ENCODE peak calls at places on chromosomes 12 and 14, in seven cellular contexts. One of them, this sample, is unnamed.

GRCh38 chr14:99708449-99708848 is 24.4 kb downstream of the CYP46A1 start:
- DNase-seq in cardiac fibroblast: no peak
- DNase-seq in RWPE1: no peak
- DNase-seq in body of pancreas: no peak
- DNase-seq in GM12865: no peak
- DNase-seq in heart left ventricle: no peak
- DNase-seq in GM06990: no peak
- DNase-seq in this sample: no peak

GRCh38 chr12:78260976-78261375 is 430.3 kb downstream of the NAV3 start:
- DNase-seq in cardiac fibroblast: no peak
- DNase-seq in RWPE1: no peak
- DNase-seq in body of pancreas: no peak
- DNase-seq in GM12865: no peak
- DNase-seq in heart left ventricle: no peak
- DNase-seq in GM06990: no peak
- DNase-seq in this sample: no peak

GRCh38 chr14:80636071-80636470 is 305.5 kb downstream of the CEP128 start:
- DNase-seq in cardiac fibroblast: peak
- DNase-seq in RWPE1: no peak
- DNase-seq in body of pancreas: no peak
- DNase-seq in GM12865: peak
- DNase-seq in heart left ventricle: no peak
- DNase-seq in GM06990: no peak
- DNase-seq in this sample: no peak

GRCh38 chr14:32090686-32091085 is 13.6 kb downstream of the ARHGAP5 start:
- DNase-seq in cardiac fibroblast: no peak
- DNase-seq in RWPE1: no peak
- DNase-seq in body of pancreas: no peak
- DNase-seq in GM12865: no peak
- DNase-seq in heart left ventricle: no peak
- DNase-seq in GM06990: no peak
- DNase-seq in this sample: no peak

GRCh38 chr14:74949859-74950572 is 5.4 kb downstream of the PGF start:
- DNase-seq in cardiac fibroblast: no peak
- DNase-seq in RWPE1: no peak
- DNase-seq in body of pancreas: no peak
- DNase-seq in GM12865: no peak
- DNase-seq in heart left ventricle: no peak
- DNase-seq in GM06990: no peak
- DNase-seq in this sample: no peak

GRCh38 chr12:129550353-129550752 is 353.5 kb downstream of the TMEM132D start:
- DNase-seq in cardiac fibroblast: no peak
- DNase-seq in RWPE1: no peak
- DNase-seq in body of pancreas: peak
- DNase-seq in GM12865: no peak
- DNase-seq in heart left ventricle: no peak
- DNase-seq in GM06990: no peak
- DNase-seq in this sample: no peak

GRCh38 chr14:74960702-74961101 is 5.3 kb upstream of the PGF start:
- DNase-seq in cardiac fibroblast: no peak
- DNase-seq in RWPE1: no peak
- DNase-seq in body of pancreas: no peak
- DNase-seq in GM12865: no peak
- DNase-seq in heart left ventricle: no peak
- DNase-seq in GM06990: no peak
- DNase-seq in this sample: no peak

GRCh38 chr14:50599700-50600444 is 39.9 kb downstream of the ATL1 start:
- DNase-seq in cardiac fibroblast: peak
- DNase-seq in RWPE1: peak
- DNase-seq in body of pancreas: peak
- DNase-seq in GM12865: peak
- DNase-seq in heart left ventricle: no peak
- DNase-seq in GM06990: peak
- DNase-seq in this sample: peak

GRCh38 chr14:103509864-103510263 is 12.8 kb downstream of the CKB start:
- DNase-seq in cardiac fibroblast: no peak
- DNase-seq in RWPE1: no peak
- DNase-seq in body of pancreas: no peak
- DNase-seq in GM12865: no peak
- DNase-seq in heart left ventricle: no peak
- DNase-seq in GM06990: no peak
- DNase-seq in this sample: no peak

GRCh38 chr14:74881425-74882102 is at the start of gene DLST:
- DNase-seq in cardiac fibroblast: peak
- DNase-seq in RWPE1: peak
- DNase-seq in body of pancreas: peak
- DNase-seq in GM12865: peak
- DNase-seq in heart left ventricle: peak
- DNase-seq in GM06990: peak
- DNase-seq in this sample: peak

GRCh38 chr14:92677087-92677668 is 71.2 kb downstream of the LGMN start:
- DNase-seq in cardiac fibroblast: no peak
- DNase-seq in RWPE1: no peak
- DNase-seq in body of pancreas: no peak
- DNase-seq in GM12865: peak
- DNase-seq in heart left ventricle: no peak
- DNase-seq in GM06990: peak
- DNase-seq in this sample: peak

GRCh38 chr14:50089213-50089612 is 27.2 kb downstream of the VCPKMT start:
- DNase-seq in cardiac fibroblast: no peak
- DNase-seq in RWPE1: no peak
- DNase-seq in body of pancreas: no peak
- DNase-seq in GM12865: no peak
- DNase-seq in heart left ventricle: no peak
- DNase-seq in GM06990: no peak
- DNase-seq in this sample: no peak

GRCh38 chr14:103188691-103189480 is 65.6 kb downstream of the TNFAIP2 start:
- DNase-seq in cardiac fibroblast: peak
- DNase-seq in RWPE1: no peak
- DNase-seq in body of pancreas: no peak
- DNase-seq in GM12865: peak
- DNase-seq in heart left ventricle: peak
- DNase-seq in GM06990: peak
- DNase-seq in this sample: peak

GRCh38 chr14:52325126-52325525 is 11.0 kb downstream of the PTGER2 start:
- DNase-seq in cardiac fibroblast: no peak
- DNase-seq in RWPE1: no peak
- DNase-seq in body of pancreas: peak
- DNase-seq in GM12865: peak
- DNase-seq in heart left ventricle: no peak
- DNase-seq in GM06990: peak
- DNase-seq in this sample: peak

GRCh38 chr14:94598816-94599655 is 13.2 kb upstream of the SERPINA3 start:
- DNase-seq in cardiac fibroblast: peak
- DNase-seq in RWPE1: peak
- DNase-seq in body of pancreas: peak
- DNase-seq in GM12865: no peak
- DNase-seq in heart left ventricle: no peak
- DNase-seq in GM06990: no peak
- DNase-seq in this sample: no peak

GRCh38 chr12:88399811-88400210 is 180.5 kb downstream of the KITLG start:
- DNase-seq in cardiac fibroblast: no peak
- DNase-seq in RWPE1: no peak
- DNase-seq in body of pancreas: no peak
- DNase-seq in GM12865: no peak
- DNase-seq in heart left ventricle: no peak
- DNase-seq in GM06990: no peak
- DNase-seq in this sample: no peak

GRCh38 chr14:64952598-64953309 is 10.2 kb upstream of the GPX2 start:
- DNase-seq in cardiac fibroblast: no peak
- DNase-seq in RWPE1: no peak
- DNase-seq in body of pancreas: no peak
- DNase-seq in GM12865: peak
- DNase-seq in heart left ventricle: no peak
- DNase-seq in GM06990: peak
- DNase-seq in this sample: peak

GRCh38 chr14:39033371-39033770 is 69.7 kb downstream of the SEC23A start:
- DNase-seq in cardiac fibroblast: no peak
- DNase-seq in RWPE1: no peak
- DNase-seq in body of pancreas: no peak
- DNase-seq in GM12865: no peak
- DNase-seq in heart left ventricle: no peak
- DNase-seq in GM06990: no peak
- DNase-seq in this sample: no peak

GRCh38 chr14:77032483-77032853 is 4.0 kb upstream of the IRF2BPL start:
- DNase-seq in cardiac fibroblast: no peak
- DNase-seq in RWPE1: no peak
- DNase-seq in body of pancreas: no peak
- DNase-seq in GM12865: no peak
- DNase-seq in heart left ventricle: no peak
- DNase-seq in GM06990: no peak
- DNase-seq in this sample: no peak

GRCh38 chr12:56001446-56002100 is 4.5 kb downstream of the SUOX start:
- DNase-seq in cardiac fibroblast: no peak
- DNase-seq in RWPE1: no peak
- DNase-seq in body of pancreas: no peak
- DNase-seq in GM12865: no peak
- DNase-seq in heart left ventricle: no peak
- DNase-seq in GM06990: no peak
- DNase-seq in this sample: no peak

GRCh38 chr14:71438684-71439083 is 493.5 kb upstream of the RGS6 start:
- DNase-seq in cardiac fibroblast: peak
- DNase-seq in RWPE1: no peak
- DNase-seq in body of pancreas: peak
- DNase-seq in GM12865: no peak
- DNase-seq in heart left ventricle: no peak
- DNase-seq in GM06990: no peak
- DNase-seq in this sample: no peak

GRCh38 chr12:48956279-48957140 is 777 bp downstream of the ARF3 start:
- DNase-seq in cardiac fibroblast: peak
- DNase-seq in RWPE1: peak
- DNase-seq in body of pancreas: peak
- DNase-seq in GM12865: peak
- DNase-seq in heart left ventricle: peak
- DNase-seq in GM06990: no peak
- DNase-seq in this sample: peak

GRCh38 chr12:77590306-77590705 is 240.4 kb upstream of the NAV3 start:
- DNase-seq in cardiac fibroblast: no peak
- DNase-seq in RWPE1: no peak
- DNase-seq in body of pancreas: no peak
- DNase-seq in GM12865: no peak
- DNase-seq in heart left ventricle: no peak
- DNase-seq in GM06990: no peak
- DNase-seq in this sample: no peak

GRCh38 chr12:62618948-62619347 is 152.3 kb downstream of the MON2 start:
- DNase-seq in cardiac fibroblast: no peak
- DNase-seq in RWPE1: no peak
- DNase-seq in body of pancreas: no peak
- DNase-seq in GM12865: no peak
- DNase-seq in heart left ventricle: no peak
- DNase-seq in GM06990: no peak
- DNase-seq in this sample: no peak

GRCh38 chr12:62618319-62618718 is 151.7 kb downstream of the MON2 start:
- DNase-seq in cardiac fibroblast: no peak
- DNase-seq in RWPE1: no peak
- DNase-seq in body of pancreas: no peak
- DNase-seq in GM12865: no peak
- DNase-seq in heart left ventricle: no peak
- DNase-seq in GM06990: no peak
- DNase-seq in this sample: no peak

GRCh38 chr12:62621239-62621638 is 154.6 kb downstream of the MON2 start:
- DNase-seq in cardiac fibroblast: no peak
- DNase-seq in RWPE1: no peak
- DNase-seq in body of pancreas: no peak
- DNase-seq in GM12865: no peak
- DNase-seq in heart left ventricle: no peak
- DNase-seq in GM06990: no peak
- DNase-seq in this sample: no peak

GRCh38 chr12:62625238-62625637 is 158.6 kb downstream of the MON2 start:
- DNase-seq in cardiac fibroblast: peak
- DNase-seq in RWPE1: no peak
- DNase-seq in body of pancreas: peak
- DNase-seq in GM12865: no peak
- DNase-seq in heart left ventricle: no peak
- DNase-seq in GM06990: no peak
- DNase-seq in this sample: no peak

GRCh38 chr12:62622177-62622576 is 155.6 kb downstream of the MON2 start:
- DNase-seq in cardiac fibroblast: no peak
- DNase-seq in RWPE1: no peak
- DNase-seq in body of pancreas: no peak
- DNase-seq in GM12865: no peak
- DNase-seq in heart left ventricle: no peak
- DNase-seq in GM06990: no peak
- DNase-seq in this sample: no peak
- TF ChIP-seq CTCF in cardiac fibroblast: no peak
- TF ChIP-seq CTCF in RWPE1: no peak
- TF ChIP-seq CTCF in body of pancreas: no peak
- TF ChIP-seq CTCF in GM12865: no peak
- TF ChIP-seq CTCF in heart left ventricle: no peak
- TF ChIP-seq CTCF in GM06990: no peak
- TF ChIP-seq CTCF in this sample: no peak

DNA sequence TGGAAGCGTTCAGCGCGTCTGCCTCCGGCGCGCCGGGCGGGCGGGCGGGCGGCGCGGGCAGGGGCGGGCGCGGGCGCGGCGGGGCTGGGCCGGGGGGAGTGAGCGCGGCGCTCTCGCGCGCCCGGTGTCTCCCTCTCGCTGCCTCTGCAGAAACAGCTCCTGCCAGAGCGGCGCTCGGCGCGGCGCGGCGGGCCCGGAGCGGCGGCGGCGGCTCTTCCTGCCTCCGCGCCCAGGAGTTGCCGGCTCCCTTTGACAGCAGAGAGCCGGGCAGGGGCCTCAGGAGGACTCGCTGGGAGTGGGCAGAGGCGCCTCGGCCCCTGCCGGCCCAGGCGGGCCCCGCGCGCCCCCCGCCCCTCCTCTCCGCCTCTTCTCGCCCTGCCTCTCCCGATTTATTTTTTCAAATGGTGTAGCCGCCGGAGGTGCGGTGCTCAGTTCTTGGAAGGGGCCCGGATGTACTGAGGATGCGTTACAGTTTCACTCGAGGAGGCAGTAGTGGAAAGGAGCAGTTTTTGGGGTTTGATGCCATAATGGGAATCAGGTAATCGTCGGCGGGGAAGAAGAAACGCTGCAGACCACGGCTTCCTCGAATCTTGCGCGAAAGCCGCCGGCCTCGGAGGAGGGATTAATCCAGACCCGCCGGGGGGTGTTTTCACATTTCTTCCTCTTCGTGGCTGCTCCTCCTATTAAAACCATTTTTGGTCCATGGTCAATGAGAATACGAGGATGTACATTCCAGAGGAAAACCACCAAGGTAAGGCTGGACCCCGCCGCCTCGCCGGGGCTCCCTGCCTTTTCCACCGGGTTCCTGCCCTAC is at the start of gene CACNA1C:
- DNase-seq in cardiac fibroblast: peak
- DNase-seq in RWPE1: peak
- DNase-seq in body of pancreas: peak
- DNase-seq in GM12865: peak
- DNase-seq in heart left ventricle: peak
- DNase-seq in GM06990: no peak
- DNase-seq in this sample: peak
- TF ChIP-seq CTCF in cardiac fibroblast: peak
- TF ChIP-seq CTCF in RWPE1: no peak
- TF ChIP-seq CTCF in body of pancreas: no peak
- TF ChIP-seq CTCF in GM12865: no peak
- TF ChIP-seq CTCF in heart left ventricle: peak
- TF ChIP-seq CTCF in GM06990: no peak
- TF ChIP-seq CTCF in this sample: no peak

GRCh38 chr12:32688786-32689185 is 9.7 kb downstream of the DNM1L start:
- DNase-seq in cardiac fibroblast: no peak
- DNase-seq in RWPE1: no peak
- DNase-seq in body of pancreas: no peak
- DNase-seq in GM12865: no peak
- DNase-seq in heart left ventricle: no peak
- DNase-seq in GM06990: no peak
- DNase-seq in this sample: no peak
- TF ChIP-seq CTCF in cardiac fibroblast: no peak
- TF ChIP-seq CTCF in RWPE1: no peak
- TF ChIP-seq CTCF in body of pancreas: no peak
- TF ChIP-seq CTCF in GM12865: no peak
- TF ChIP-seq CTCF in heart left ventricle: no peak
- TF ChIP-seq CTCF in GM06990: no peak
- TF ChIP-seq CTCF in this sample: no peak

GRCh38 chr12:79552186-79552585 is 138.6 kb downstream of the PAWR start:
- DNase-seq in cardiac fibroblast: peak
- DNase-seq in RWPE1: no peak
- DNase-seq in body of pancreas: no peak
- DNase-seq in GM12865: no peak
- DNase-seq in heart left ventricle: no peak
- DNase-seq in GM06990: no peak
- DNase-seq in this sample: no peak
- TF ChIP-seq CTCF in cardiac fibroblast: no peak
- TF ChIP-seq CTCF in RWPE1: no peak
- TF ChIP-seq CTCF in body of pancreas: no peak
- TF ChIP-seq CTCF in GM12865: no peak
- TF ChIP-seq CTCF in heart left ventricle: no peak
- TF ChIP-seq CTCF in GM06990: no peak
- TF ChIP-seq CTCF in this sample: no peak

This sample was measured in GM20000.